ENCODE peak calls at places on chromosomes 5 and 9, in five cellular contexts. A, R, N, F and Z are unnamed samples.

GRCh38 chr5:139877129-139877597 is 81.6 kb downstream of the PSD2 start:
- DNase-seq in A (no peak), R (no peak), F (no peak), N (no peak), Z (no peak)

GRCh38 chr5:38996123-38996522 is 78.1 kb downstream of the RICTOR start:
- DNase-seq in N (no peak), F (no peak), A (no peak), R (no peak), Z (no peak)

GRCh38 chr5:138989720-138990119 is 114.6 kb upstream of the LRRTM2 start:
- DNase-seq in N (peak; percentile 84), R (no peak), A (no peak), F (no peak), Z (no peak)

GRCh38 chr9:123399803-123400378 is 43.9 kb downstream of the CRB2 start:
- DNase-seq in R (no peak), F (no peak), A (peak; percentile 18), N (no peak), Z (no peak)

GRCh38 chr9:99340281-99340680 is 118.2 kb downstream of the SEC61B start:
- DNase-seq in N (no peak), R (no peak), F (no peak), A (no peak), Z (no peak)

GRCh38 chr5:80703747-80704146 is 49.0 kb upstream of the DHFR start:
- DNase-seq in F (no peak), N (no peak), A (no peak), R (no peak), Z (no peak)

GRCh38 chr5:103840600-103840999 is 278.0 kb upstream of the NUDT12 start:
- DNase-seq in A (no peak), F (no peak), N (peak; percentile 25), R (no peak), Z (no peak)

GRCh38 chr5:127012933-127013332 is 17.4 kb downstream of the MARCHF3 start:
- DNase-seq in N (no peak), F (no peak), A (no peak), R (no peak), Z (no peak)

GRCh38 chr5:178237431-178238312 is 5.1 kb upstream of the PHYKPL start:
- DNase-seq in R (no peak), A (peak; percentile 74), F (no peak), N (no peak), Z (no peak)

GRCh38 chr5:72555871-72556270 is 48.7 kb upstream of the ZNF366 start:
- DNase-seq in R (no peak), F (no peak), N (no peak), A (no peak), Z (no peak)

GRCh38 chr5:75558221-75558620 is 46.5 kb downstream of the POLK start:
- DNase-seq in A (no peak), F (no peak), N (no peak), R (no peak), Z (no peak)

GRCh38 chr5:130135506-130135905 is 231.2 kb downstream of the CHSY3 start:
- DNase-seq in A (no peak), N (no peak), F (no peak), R (no peak), Z (no peak)

GRCh38 chr9:71743217-71743705 is 25.1 kb downstream of the CEMIP2 start:
- DNase-seq in R (no peak), N (no peak), F (no peak), A (no peak), Z (no peak)

GRCh38 chr9:89929721-89930480 is 325.1 kb downstream of the GADD45G start:
- DNase-seq in R (no peak), A (no peak), F (no peak), N (no peak), Z (peak; percentile 34)

GRCh38 chr5:126597156-126597555 is 2.1 kb upstream of the ALDH7A1 start:
- DNase-seq in F (no peak), N (no peak), A (no peak), R (no peak), Z (no peak)

GRCh38 chr9:82829818-82830217 is 233.1 kb downstream of the RASEF start:
- DNase-seq in N (no peak), A (no peak), F (no peak), R (no peak), Z (no peak)

GRCh38 chr5:465591-466403 is 22.8 kb downstream of the EXOC3 start:
- DNase-seq in F (peak; percentile 0), N (peak; percentile 4), R (peak; percentile 10), A (peak; percentile 5), Z (peak; percentile 9)

GRCh38 chr5:141637266-141637692 is 482 bp downstream of the RELL2 start:
- DNase-seq in F (peak; percentile 53), R (peak; percentile 42), A (peak; percentile 42), N (peak; percentile 49), Z (no peak)

GRCh38 chr5:61205013-61205412 is 42.7 kb upstream of the SMIM15 start:
- DNase-seq in R (no peak), A (no peak), F (no peak), N (no peak), Z (no peak)

DNA sequence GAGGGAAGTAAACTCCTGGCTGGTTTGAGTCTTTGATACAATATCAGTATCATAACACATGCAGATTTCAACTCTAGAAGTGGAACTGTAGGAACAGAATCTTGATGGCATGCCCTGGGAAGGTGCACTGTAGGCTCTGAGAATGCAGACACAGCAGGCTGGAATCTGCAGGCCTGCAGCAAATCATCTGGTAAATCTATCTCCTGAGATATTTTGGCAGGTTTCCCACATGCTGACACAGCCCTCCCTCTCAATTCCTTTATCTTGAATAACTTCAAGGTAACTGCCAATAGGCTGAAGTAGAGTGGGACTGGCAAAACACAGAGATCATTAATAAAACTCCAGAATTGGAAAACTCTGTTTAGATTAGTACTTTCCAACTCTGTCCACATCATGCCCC is 177.8 kb upstream of the PCSK5 start:
- DNase-seq in N (no peak), A (no peak), F (no peak), R (no peak), Z (no peak)
- H3K4me3 ChIP-seq in N (no peak overlapping the region), A (no peak overlapping the region), F (no peak overlapping the region), R (no peak overlapping the region), Z (no peak overlapping the region)

DNA sequence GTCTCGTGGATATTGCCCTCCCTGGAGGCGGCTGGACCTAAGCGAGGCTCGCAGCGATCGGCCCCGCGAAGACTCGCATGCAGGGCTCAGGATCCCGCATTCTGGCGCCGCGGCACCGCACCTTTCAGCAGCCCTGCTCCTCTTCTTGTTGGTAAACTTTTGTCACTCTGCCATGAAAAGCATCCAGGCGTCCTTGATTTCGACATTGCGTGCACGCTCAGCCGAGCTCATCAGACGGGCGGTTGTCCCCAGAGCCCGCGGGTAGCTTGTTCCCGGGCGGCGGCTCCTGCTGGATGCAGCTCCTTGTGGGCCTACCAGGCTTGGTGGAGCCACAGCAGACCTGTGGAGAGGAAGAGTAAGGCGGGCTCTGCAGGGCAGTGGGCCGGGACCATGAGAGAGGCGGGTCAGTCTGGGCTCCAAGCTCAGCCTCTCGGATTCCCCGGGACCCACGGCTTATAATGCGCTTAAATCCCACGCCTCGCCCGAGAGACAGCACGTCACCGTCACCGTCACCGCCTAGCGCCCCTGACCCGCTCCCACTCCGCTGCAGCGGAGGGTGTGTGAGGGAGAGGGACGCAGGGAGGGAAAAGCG is 1.8 kb upstream of the ANKRD18A start:
- DNase-seq in N (peak; percentile 11), A (peak; percentile 30), F (no peak), R (peak; percentile 14), Z (no peak)
- H3K27ac ChIP-seq in N (no peak overlapping the region), A (peak overlapping the region; percentile 63), F (no peak overlapping the region), R (no peak overlapping the region), Z (peak overlapping the region; percentile 63)

GRCh38 chr5:37436146-37436934 is 57.2 kb downstream of the WDR70 start:
- DNase-seq in A (no peak), F (no peak), R (no peak), N (no peak), Z (no peak)

GRCh38 chr5:37437716-37438115 is 58.6 kb downstream of the WDR70 start:
- DNase-seq in A (no peak), F (no peak), R (no peak), N (no peak), Z (no peak)

GRCh38 chr5:37435261-37435660 is 56.1 kb downstream of the WDR70 start:
- DNase-seq in A (no peak), R (no peak), N (no peak), F (no peak), Z (no peak)
- H3K4me3 ChIP-seq in A (no peak overlapping the region), R (no peak overlapping the region), N (no peak overlapping the region), F (no peak overlapping the region), Z (no peak overlapping the region)

GRCh38 chr5:68114641-68115040 is 100.9 kb upstream of the PIK3R1 start:
- DNase-seq in N (no peak), A (no peak), R (no peak), F (no peak), Z (no peak)
- H3K27ac ChIP-seq in N (no peak overlapping the region), A (no peak overlapping the region), R (no peak overlapping the region), F (no peak overlapping the region), Z (no peak overlapping the region)

GRCh38 chr5:168481330-168481788 is 4.9 kb upstream of the RARS1 start:
- DNase-seq in R (no peak), A (peak; percentile 13), F (no peak), N (no peak), Z (no peak)
- H3K4me3 ChIP-seq in R (no peak overlapping the region), A (no peak overlapping the region), F (no peak overlapping the region), N (no peak overlapping the region), Z (no peak overlapping the region)